ENCODE peak calls at places on chromosomes 6 and 20, in seven cellular contexts. V, B, M, O, H, Y and L are unnamed samples.

GRCh38 chr6:52984247-52984646 is 10.8 kb downstream of the GSTA4 start:
- DNase-seq in Y (no peak), B (no peak), M (no peak), V (no peak), H (peak; percentile 31), O (no peak), L (peak; percentile 2)

GRCh38 chr6:137240168-137240567 is 21.0 kb upstream of the IFNGR1 start:
- DNase-seq in B (peak; percentile 35), O (no peak), H (no peak), Y (no peak), M (no peak), V (no peak), L (no peak)

GRCh38 chr6:25913741-25914140 is 16.8 kb downstream of the SLC17A2 start:
- DNase-seq in V (no peak), O (no peak), B (peak; percentile 83), Y (no peak), H (no peak), M (no peak), L (no peak)

GRCh38 chr20:17969276-17969883 is 562 bp downstream of the MGME1 start:
- DNase-seq in V (peak; percentile 53), M (no peak), B (peak; percentile 67), Y (peak; percentile 26), H (no peak), O (no peak), L (peak; percentile 47)

GRCh38 chr6:73134588-73134987 is 90.7 kb downstream of the KHDC1L start:
- DNase-seq in B (peak; percentile 16), V (peak; percentile 14), O (peak; percentile 84), M (peak; percentile 76), H (no peak), Y (peak; percentile 30), L (peak; percentile 5)

GRCh38 chr20:36344517-36345132 is 38.5 kb downstream of the DLGAP4 start:
- DNase-seq in B (peak; percentile 59), H (no peak), O (no peak), M (peak; percentile 13), V (no peak), Y (peak; percentile 68), L (peak; percentile 87)

GRCh38 chr6:31558631-31559500 is 11.5 kb downstream of the NFKBIL1 start:
- DNase-seq in Y (peak; percentile 73), B (no peak), V (no peak), M (no peak), O (no peak), H (peak; percentile 87), L (no peak)

GRCh38 chr20:5041433-5041832 is 40.1 kb upstream of the SLC23A2 start:
- DNase-seq in Y (no peak), O (no peak), H (no peak), M (no peak), V (no peak), B (no peak), L (no peak)

GRCh38 chr6:52975580-52975979 is 19.5 kb downstream of the GSTA4 start:
- DNase-seq in B (no peak), V (no peak), H (no peak), Y (no peak), O (no peak), M (no peak), L (peak; percentile 27)

DNA sequence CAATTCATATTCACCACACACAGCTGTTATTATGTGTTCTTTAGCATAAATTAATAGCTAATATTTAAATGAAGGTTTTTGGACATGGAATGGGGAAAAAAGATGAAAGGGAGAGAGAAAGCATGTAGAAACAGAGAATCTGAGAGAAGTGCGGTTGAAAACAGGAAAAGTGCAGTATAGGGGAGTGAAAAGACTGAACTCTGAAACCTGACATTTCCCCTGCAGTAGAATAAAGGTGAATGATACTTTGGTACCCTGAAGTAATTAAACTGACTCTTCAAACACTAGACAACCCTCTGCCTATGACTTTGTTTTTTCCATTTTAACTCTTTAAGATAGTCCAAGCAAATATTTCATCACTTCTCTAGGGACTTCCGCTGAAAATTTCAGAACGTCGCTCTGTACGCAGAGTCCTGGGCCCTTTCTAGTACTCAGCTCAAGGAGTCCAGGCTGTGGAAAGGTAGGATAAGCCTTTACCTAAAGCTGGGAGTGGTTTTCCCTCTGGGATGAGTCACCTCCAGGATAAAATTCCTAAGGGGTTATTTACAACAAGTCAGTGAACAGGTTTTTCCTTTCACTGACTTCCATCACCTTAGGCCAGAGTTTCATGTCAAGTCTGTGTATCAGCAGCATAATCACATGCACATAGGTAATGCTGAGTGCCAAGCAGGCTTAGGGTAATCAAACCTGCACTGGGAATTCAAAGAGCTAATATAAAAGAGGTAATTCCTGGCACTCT is 614.5 kb downstream of the PKHD1 start:
- DNase-seq in Y (no peak), O (no peak), V (no peak), B (no peak), H (no peak), M (no peak), L (no peak)
- TF ChIP-seq JUND in Y (no peak), O (peak; percentile 75), V (no peak), B (no peak), H (no peak), M (no peak), L (peak; percentile 87)

DNA sequence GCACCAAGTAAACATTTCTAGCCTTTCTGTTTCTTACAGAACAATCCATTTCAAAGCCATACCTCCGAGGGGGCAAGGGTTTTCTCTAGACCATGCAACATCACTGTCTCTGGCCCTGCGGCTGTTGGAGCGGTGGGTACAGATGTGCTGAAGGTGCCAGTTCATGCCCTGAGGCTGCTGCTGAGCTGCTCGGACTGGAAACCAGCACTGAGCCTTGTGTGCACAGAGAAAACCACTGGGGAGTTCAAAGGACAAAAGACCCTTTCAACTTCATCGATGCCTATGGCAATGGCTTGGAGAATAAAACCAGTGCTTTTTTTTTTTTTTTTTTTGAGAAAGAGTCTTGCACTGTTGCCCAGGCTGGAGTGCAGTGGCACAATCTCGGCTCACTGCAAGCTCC is 93.3 kb upstream of the IYD start:
- DNase-seq in H (no peak), Y (no peak), B (no peak), O (no peak), M (no peak), V (no peak), L (no peak)
- TF ChIP-seq JUND in H (no peak), Y (no peak), B (no peak), O (no peak), M (no peak), V (no peak), L (no peak)

DNA sequence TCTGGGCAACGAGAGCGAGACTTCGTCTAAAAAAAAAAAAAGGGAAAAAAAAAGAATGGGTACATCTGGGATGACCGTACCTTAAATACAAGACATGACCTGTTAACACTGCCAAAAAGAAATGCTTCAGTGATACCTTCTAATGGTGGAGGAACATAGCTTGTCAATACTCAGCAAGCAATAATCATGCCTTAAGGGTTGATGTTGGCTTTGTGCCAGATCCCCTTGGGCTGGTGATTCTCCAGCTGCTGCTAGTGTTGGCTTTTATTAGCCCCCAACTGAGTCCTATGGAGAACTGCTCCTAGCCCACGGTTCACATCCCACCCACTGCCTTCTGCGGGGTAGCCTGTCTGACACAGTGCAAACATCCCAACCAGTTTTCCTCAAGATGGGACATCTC is 134.9 kb downstream of the PLCB1 start:
- DNase-seq in O (no peak), V (no peak), B (no peak), Y (no peak), M (no peak), H (no peak), L (no peak)
- TF ChIP-seq JUND in O (no peak), V (no peak), B (no peak), Y (no peak), M (no peak), H (no peak), L (no peak)

DNA sequence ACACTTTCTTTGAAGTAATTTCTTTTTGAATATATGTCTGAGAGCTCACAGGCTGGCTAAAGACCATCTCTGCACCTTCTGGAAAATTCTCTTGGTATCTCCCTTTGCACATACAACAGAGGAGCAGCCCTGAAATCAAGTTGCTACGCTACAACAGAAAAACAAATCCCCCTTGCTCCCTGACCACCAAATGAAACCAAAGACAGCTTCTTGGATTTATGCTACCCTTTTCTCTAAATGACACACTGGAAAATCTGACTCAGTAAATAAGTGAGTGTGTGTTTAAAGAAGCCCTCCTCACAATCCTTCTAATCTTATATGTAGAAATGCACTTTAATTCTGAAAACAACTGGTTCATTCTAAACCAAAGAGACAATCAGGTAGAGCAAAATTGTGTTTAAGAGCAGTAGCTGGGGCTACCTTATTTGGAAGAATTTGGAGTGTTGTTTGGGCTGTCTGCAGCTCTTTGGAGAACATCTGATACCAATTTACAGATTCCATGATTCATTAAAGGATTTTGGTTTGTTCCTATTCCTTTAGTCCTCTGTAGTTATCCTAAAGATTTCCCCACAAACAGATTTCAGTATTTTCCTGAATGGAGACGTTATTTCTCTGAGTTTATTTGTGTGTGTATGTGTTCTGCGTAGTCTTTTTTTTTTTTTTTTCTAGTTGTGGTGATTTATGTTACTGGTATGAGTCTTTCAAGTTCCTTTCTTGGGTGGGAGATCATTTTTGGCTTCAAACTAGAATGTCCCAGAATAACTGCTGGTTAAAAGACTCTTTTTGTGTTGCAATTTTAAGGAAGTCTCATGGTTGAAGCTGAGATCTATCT is 36.4 kb upstream of the UTRN start:
- DNase-seq in B (no peak), M (no peak), H (no peak), O (no peak), V (no peak), Y (no peak), L (no peak)
- TF ChIP-seq JUND in B (no peak), M (no peak), H (no peak), O (no peak), V (no peak), Y (no peak), L (no peak)

GRCh38 chr20:373171-373890 is 7.2 kb upstream of the TRIB3 start:
- DNase-seq in V (peak; percentile 44), M (peak; percentile 73), Y (peak; percentile 82), O (no peak), B (peak; percentile 87), H (no peak), L (peak; percentile 62)
- TF ChIP-seq JUND in V (no peak), M (no peak), Y (peak; percentile 86), O (no peak), B (no peak), H (no peak), L (no peak)

GRCh38 chr6:134446228-134446848 is 128.4 kb upstream of the SGK1 start:
- DNase-seq in O (no peak), B (no peak), H (no peak), M (no peak), Y (no peak), V (peak; percentile 33), L (no peak)
- TF ChIP-seq JUND in O (no peak), B (no peak), H (no peak), M (no peak), Y (no peak), V (no peak), L (no peak)

GRCh38 chr20:44701116-44701865 is 13.9 kb upstream of the CCN5 start:
- DNase-seq in M (no peak), Y (no peak), O (no peak), H (no peak), B (peak; percentile 41), V (no peak), L (peak; percentile 60)
- TF ChIP-seq JUND in M (no peak), Y (no peak), O (no peak), H (no peak), B (no peak), V (no peak), L (no peak)

GRCh38 chr6:149897855-149898744 is at the start of gene RAET1E:
- DNase-seq in B (no peak), O (no peak), Y (peak; percentile 59), M (no peak), V (no peak), H (no peak), L (no peak)
- TF ChIP-seq JUND in B (no peak), O (no peak), Y (no peak), M (no peak), V (no peak), H (no peak), L (no peak)